ENCODE peak calls at places on chromosomes 16 and 17, in eight cellular contexts. Q is left cardiac atrium; O is vagina; G is activated CD4-positive, alpha-beta T cell treated with anti-CD3 and anti-CD28 coated beads, Interleukin-2, amount 50 U/mL, for 24 hours; C is HT1080; S is HL-60; L is skeletal muscle cell; P is NCI-H446. M is an unnamed sample.

GRCh38 chr17:916315-916714 is 63.3 kb downstream of the NXN start:
- DNase-seq in Q (no peak), P (no peak), C (no peak), G (no peak), L (no peak), O (no peak), S (no peak), M (no peak)

GRCh38 chr16:30658731-30659506 is 688 bp downstream of the FBRS start:
- DNase-seq in O (peak; percentile 98), G (peak; percentile 93), C (peak; percentile 96), Q (peak; percentile 86), P (peak; percentile 96), S (peak; percentile 97), L (peak; percentile 91), M (peak; percentile 98)

GRCh38 chr17:33964344-33964979 is 290.6 kb upstream of the CCL2 start:
- DNase-seq in Q (no peak), S (peak; percentile 39), O (no peak), G (no peak), P (no peak), L (no peak), C (no peak), M (no peak)

GRCh38 chr17:36877001-36877400 is 60.3 kb upstream of the LHX1 start:
- DNase-seq in S (no peak), P (no peak), L (no peak), O (no peak), G (no peak), Q (no peak), C (no peak), M (no peak)

GRCh38 chr16:10812352-10813122 is 6.1 kb downstream of the TVP23A start:
- DNase-seq in L (no peak), C (no peak), S (no peak), G (no peak), O (no peak), P (no peak), Q (no peak), M (no peak)

GRCh38 chr16:75116081-75116910 is at the start of gene LDHD:
- DNase-seq in O (no peak), S (peak; percentile 68), G (no peak), C (no peak), Q (peak; percentile 84), P (no peak), L (no peak), M (peak; percentile 70)

GRCh38 chr17:59361386-59361785 is 29.9 kb downstream of the YPEL2 start:
- DNase-seq in S (no peak), Q (no peak), O (no peak), L (peak; percentile 85), G (peak; percentile 50), C (peak; percentile 66), P (no peak), M (no peak)

GRCh38 chr17:42759982-42760651 is 910 bp upstream of the RAMP2 start:
- DNase-seq in C (no peak), S (no peak), G (no peak), L (no peak), P (no peak), O (no peak), Q (no peak), M (no peak)

GRCh38 chr17:50051082-50051576 is 4.8 kb upstream of the ITGA3 start:
- DNase-seq in P (no peak), L (no peak), O (no peak), G (peak; percentile 53), Q (no peak), C (peak; percentile 100), S (peak; percentile 7), M (peak; percentile 99)

GRCh38 chr16:4315185-4316102 is at the start of gene GLIS2:
- DNase-seq in C (peak; percentile 58), O (peak; percentile 84), L (peak; percentile 64), G (no peak), P (no peak), Q (peak; percentile 78), S (no peak), M (peak; percentile 89)

GRCh38 chr17:82932146-82933005 is 92.6 kb upstream of the ZNF750 start:
- DNase-seq in S (no peak), G (no peak), P (no peak), Q (peak; percentile 12), L (peak; percentile 20), O (no peak), C (no peak), M (no peak)

GRCh38 chr16:56041556-56042140 is 149.6 kb upstream of the GNAO1 start:
- DNase-seq in Q (peak; percentile 22), S (peak; percentile 3), G (peak; percentile 4), L (no peak), C (no peak), P (no peak), O (peak; percentile 67), M (peak; percentile 91)

GRCh38 chr17:28912281-28912937 is 9.5 kb upstream of the DHRS13 start:
- DNase-seq in P (no peak), S (peak; percentile 20), C (no peak), Q (no peak), G (no peak), O (no peak), L (no peak), M (no peak)

GRCh38 chr17:80894439-80894721 is 97.3 kb upstream of the CHMP6 start:
- DNase-seq in P (no peak), L (no peak), S (no peak), G (no peak), C (no peak), O (no peak), Q (no peak), M (no peak)

GRCh38 chr17:3935140-3935542 is 18.9 kb upstream of the P2RX1 start:
- DNase-seq in O (no peak), G (no peak), P (peak; percentile 21), Q (peak; percentile 74), L (peak; percentile 26), S (peak; percentile 35), C (peak; percentile 58), M (peak; percentile 95)

GRCh38 chr17:60557805-60558204 is 31.8 kb upstream of the APPBP2 start:
- DNase-seq in S (no peak), L (no peak), O (no peak), Q (no peak), P (no peak), C (no peak), G (no peak), M (no peak)

GRCh38 chr16:14070877-14071575 is at the start of gene MRTFB:
- DNase-seq in G (peak; percentile 62), C (peak; percentile 37), P (no peak), Q (peak; percentile 84), S (peak; percentile 50), O (no peak), L (no peak), M (peak; percentile 93)

GRCh38 chr17:72591500-72592241 is 470.9 kb downstream of the SOX9 start:
- DNase-seq in G (no peak), P (no peak), L (no peak), C (peak; percentile 36), S (no peak), Q (no peak), O (no peak), M (peak; percentile 74)

GRCh38 chr16:89193576-89194293 is 6.6 kb downstream of the SLC22A31 start:
- DNase-seq in G (no peak), O (no peak), L (no peak), Q (peak; percentile 33), P (no peak), S (no peak), C (no peak), M (no peak)

GRCh38 chr17:76612977-76613851 is 27.6 kb upstream of the ST6GALNAC2 start:
- DNase-seq in P (no peak), S (peak; percentile 23), C (peak; percentile 36), L (no peak), Q (no peak), O (no peak), G (no peak), M (peak; percentile 80)

M was measured in islet precursor cell.